ENCODE peak calls at places on chromosomes 13 and 19, in ten cellular contexts. S, L, J, I, E, U, R, Z, T and H are unnamed samples.

GRCh38 chr13:22012676-22013075 is 341.8 kb downstream of the FGF9 start:
- DNase-seq in S (no peak), L (no peak), J (no peak), I (no peak), E (no peak), U (no peak), R (no peak), Z (peak), T (no peak), H (no peak)

GRCh38 chr19:49835562-49835961 is 15.4 kb upstream of the PTOV1 start:
- DNase-seq in S (no peak), L (no peak), J (no peak), I (no peak), E (no peak), U (no peak), R (no peak), Z (no peak), T (no peak), H (no peak)

GRCh38 chr13:110554227-110554836 is 7.2 kb downstream of the RAB20 start:
- DNase-seq in S (no peak), L (no peak), J (no peak), I (no peak), E (no peak), U (no peak), R (no peak), Z (no peak), T (no peak), H (no peak)

GRCh38 chr13:91557328-91557727 is 158.9 kb downstream of the GPC5 start:
- DNase-seq in S (no peak), L (no peak), J (no peak), I (no peak), E (no peak), U (no peak), R (no peak), Z (no peak), T (no peak), H (no peak)

GRCh38 chr13:102587916-102588315 is 8.9 kb upstream of the TPP2 start:
- DNase-seq in S (no peak), L (no peak), J (no peak), I (no peak), E (no peak), U (no peak), R (no peak), Z (no peak), T (no peak), H (peak)

GRCh38 chr13:114130708-114131580 is 1.5 kb downstream of the RASA3 start:
- DNase-seq in S (peak), L (no peak), J (no peak), I (peak), E (no peak), U (no peak), R (peak), Z (peak), T (peak), H (peak)

GRCh38 chr19:42178791-42179500 is 38.5 kb downstream of the DEDD2 start:
- DNase-seq in S (peak), L (no peak), J (peak), I (no peak), E (no peak), U (no peak), R (no peak), Z (no peak), T (peak), H (no peak)

GRCh38 chr13:46304546-46304945 is 82.5 kb downstream of the RUBCNL start:
- DNase-seq in S (no peak), L (no peak), J (no peak), I (no peak), E (no peak), U (no peak), R (no peak), Z (no peak), T (no peak), H (no peak)

GRCh38 chr13:95032114-95032513 is 269.1 kb downstream of the ABCC4 start:
- DNase-seq in S (no peak), L (no peak), J (no peak), I (no peak), E (no peak), U (no peak), R (no peak), Z (no peak), T (no peak), H (no peak)

GRCh38 chr19:6047741-6048231 is 62.5 kb downstream of the RFX2 start:
- DNase-seq in S (peak), L (no peak), J (no peak), I (no peak), E (no peak), U (no peak), R (no peak), Z (peak), T (peak), H (no peak)

GRCh38 chr19:56597696-56598095 is 2.6 kb downstream of the ZNF71 start:
- DNase-seq in S (no peak), L (no peak), J (no peak), I (no peak), E (no peak), U (no peak), R (no peak), Z (no peak), T (no peak), H (no peak)

GRCh38 chr13:47397739-47398138 is 500.9 kb upstream of the HTR2A start:
- DNase-seq in S (no peak), L (no peak), J (no peak), I (no peak), E (no peak), U (no peak), R (no peak), Z (no peak), T (no peak), H (no peak)

GRCh38 chr19:543912-544608 is at the start of gene GZMM:
- DNase-seq in S (no peak), L (no peak), J (no peak), I (peak), E (no peak), U (no peak), R (no peak), Z (no peak), T (peak), H (peak)

GRCh38 chr19:11233073-11233472 is 6.3 kb upstream of the ANGPTL8 start:
- DNase-seq in S (no peak), L (no peak), J (no peak), I (no peak), E (no peak), U (no peak), R (no peak), Z (no peak), T (no peak), H (no peak)

GRCh38 chr13:51323824-51324511 is 15.5 kb upstream of the SERPINE3 start:
- DNase-seq in S (no peak), L (no peak), J (no peak), I (no peak), E (no peak), U (no peak), R (no peak), Z (no peak), T (no peak), H (no peak)

GRCh38 chr19:5627395-5627904 is 4.6 kb downstream of the SAFB start:
- DNase-seq in S (peak), L (no peak), J (no peak), I (no peak), E (peak), U (no peak), R (no peak), Z (no peak), T (peak), H (peak)